ENCODE peak calls at places on chromosomes 2 and 18, in five cellular contexts. K is A549, D is HL-60, G is neural crest cell, M is fibroblast of mammary gland. E is an unnamed sample.

GRCh38 chr2:70886541-70886987 is 49.1 kb upstream of the ATP6V1B1 start:
- DNase-seq in K (no peak), D (no peak), G (no peak), M (no peak), E (no peak)

GRCh38 chr2:232419245-232420072 is 12.8 kb downstream of the ALPG start:
- DNase-seq in K (no peak), D (no peak), G (no peak), M (no peak), E (no peak)

GRCh38 chr18:47627030-47627429 is 303.4 kb downstream of the SMAD2 start:
- DNase-seq in K (no peak), D (no peak), G (no peak), M (no peak), E (no peak)

GRCh38 chr2:19643117-19643518 is 258.7 kb downstream of the TTC32 start:
- DNase-seq in K (no peak), D (no peak), G (no peak), M (no peak), E (no peak)

GRCh38 chr2:176126929-176127768 is 2.4 kb upstream of the HOXD8 start:
- DNase-seq in K (peak; percentile 52), D (no peak), G (peak; percentile 76), M (peak; percentile 76), E (peak; percentile 60)

GRCh38 chr2:152585830-152586484 is 131.3 kb downstream of the PRPF40A start:
- DNase-seq in K (peak; percentile 19), D (no peak), G (no peak), M (peak; percentile 98), E (no peak)

GRCh38 chr18:24268784-24269550 is 128.7 kb downstream of the OSBPL1A start:
- DNase-seq in K (no peak), D (no peak), G (no peak), M (no peak), E (no peak)

GRCh38 chr2:1727101-1727771 is 17.1 kb downstream of the PXDN start:
- DNase-seq in K (no peak), D (no peak), G (no peak), M (no peak), E (no peak)

GRCh38 chr2:168912466-168913170 is 11.5 kb downstream of the G6PC2 start:
- DNase-seq in K (no peak), D (no peak), G (no peak), M (peak; percentile 17), E (peak; percentile 66)

GRCh38 chr2:7840651-7841380 is 841.0 kb upstream of the ID2 start:
- DNase-seq in K (no peak), D (no peak), G (no peak), M (peak; percentile 12), E (no peak)
- TF ChIP-seq CTCF in K (no peak), D (no peak), G (no peak), M (no peak), E (no peak)

GRCh38 chr18:41096504-41096903 is 858.5 kb upstream of the PIK3C3 start:
- DNase-seq in K (no peak), D (no peak), G (no peak), M (peak; percentile 5), E (no peak)
- TF ChIP-seq CTCF in K (no peak), D (no peak), G (no peak), M (no peak), E (no peak)

DNA sequence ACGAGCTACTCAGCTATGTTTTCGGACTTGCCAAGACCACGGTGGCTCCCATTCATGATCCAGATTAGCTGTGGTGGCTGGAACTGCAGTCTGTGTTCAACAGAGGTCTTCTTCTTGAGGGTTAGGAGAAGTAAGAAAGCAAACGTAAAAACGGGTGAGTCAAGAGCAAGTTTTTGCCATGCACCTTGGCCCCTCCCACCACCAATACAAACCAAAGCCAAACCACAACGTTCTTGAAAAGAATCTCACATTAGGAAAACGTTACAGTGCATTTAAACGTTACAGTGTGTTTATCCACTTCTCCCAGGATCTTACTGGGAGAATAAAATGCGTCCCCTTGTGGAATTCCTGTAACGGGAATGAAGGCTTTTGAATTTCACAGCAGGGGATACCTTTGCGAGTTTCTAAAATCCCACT is 725 bp downstream of the FBXO48 start:
- DNase-seq in K (peak; percentile 26), D (peak; percentile 33), G (no peak), M (peak; percentile 79), E (peak; percentile 14)
- TF ChIP-seq CTCF in K (peak; percentile 26), D (no peak), G (no peak), M (peak; percentile 22), E (no peak)

GRCh38 chr2:126657636-126658315 is 1.8 kb downstream of the GYPC start:
- DNase-seq in K (peak; percentile 5), D (peak; percentile 95), G (peak; percentile 49), M (peak; percentile 99), E (peak; percentile 45)

GRCh38 chr2:126660068-126660467 is 4.1 kb downstream of the GYPC start:
- DNase-seq in K (no peak), D (no peak), G (no peak), M (no peak), E (no peak)

GRCh38 chr2:126658316-126658909 is 2.5 kb downstream of the GYPC start:
- DNase-seq in K (no peak), D (no peak), G (no peak), M (no peak), E (no peak)

GRCh38 chr2:126657146-126657635 is 1.2 kb downstream of the GYPC start:
- DNase-seq in K (no peak), D (no peak), G (peak; percentile 31), M (peak; percentile 96), E (no peak)

DNA sequence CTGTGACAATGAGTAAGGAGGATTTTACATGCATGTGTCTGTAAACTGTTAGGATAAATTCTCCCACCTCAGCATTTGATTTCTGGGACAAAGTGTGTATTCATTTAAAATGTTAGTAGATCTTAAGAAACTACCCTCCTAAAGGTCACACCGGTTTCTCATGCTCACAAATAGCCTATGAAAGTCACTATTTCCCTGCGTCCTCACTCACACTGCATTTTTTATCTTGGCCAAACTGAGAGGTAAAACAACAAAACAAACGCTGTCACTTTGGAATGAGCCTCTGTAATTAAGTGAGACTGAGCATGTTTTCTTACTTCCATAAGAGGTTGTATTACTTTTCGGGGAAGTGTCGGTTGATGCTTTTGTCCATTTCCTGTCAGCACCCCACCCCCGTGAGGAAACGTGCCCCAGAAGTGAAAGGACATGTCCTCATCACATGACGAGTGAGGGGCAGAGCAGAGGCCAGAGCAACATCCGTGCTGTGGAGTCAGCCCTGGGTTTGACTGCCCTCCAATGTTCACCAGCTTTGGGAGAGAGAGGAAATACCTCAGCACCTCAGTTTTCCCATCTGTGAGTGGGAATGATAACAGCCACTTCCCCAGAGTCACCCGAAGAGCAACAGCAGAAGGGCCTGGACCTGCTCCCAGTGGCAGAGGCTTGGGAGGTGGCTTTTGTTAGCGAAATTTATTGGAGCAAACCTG is 3.1 kb downstream of the GYPC start:
- DNase-seq in K (no peak), D (peak; percentile 65), G (no peak), M (peak; percentile 86), E (no peak)
- TF ChIP-seq CTCF in K (no peak), D (no peak), G (no peak), M (no peak), E (no peak)

GRCh38 chr2:15532996-15533395 is 28.1 kb downstream of the NBAS start:
- DNase-seq in K (no peak), D (no peak), G (no peak), M (no peak), E (no peak)

GRCh38 chr2:15521782-15522181 is 39.4 kb downstream of the NBAS start:
- DNase-seq in K (no peak), D (no peak), G (no peak), M (peak; percentile 14), E (no peak)

GRCh38 chr2:15531095-15531854 is 29.9 kb downstream of the NBAS start:
- DNase-seq in K (no peak), D (no peak), G (no peak), M (no peak), E (no peak)

GRCh38 chr2:15527074-15527739 is 33.9 kb downstream of the NBAS start:
- DNase-seq in K (peak; percentile 36), D (no peak), G (no peak), M (no peak), E (no peak)
- TF ChIP-seq CTCF in K (peak; percentile 9), D (no peak), G (no peak), M (no peak), E (no peak)

DNA sequence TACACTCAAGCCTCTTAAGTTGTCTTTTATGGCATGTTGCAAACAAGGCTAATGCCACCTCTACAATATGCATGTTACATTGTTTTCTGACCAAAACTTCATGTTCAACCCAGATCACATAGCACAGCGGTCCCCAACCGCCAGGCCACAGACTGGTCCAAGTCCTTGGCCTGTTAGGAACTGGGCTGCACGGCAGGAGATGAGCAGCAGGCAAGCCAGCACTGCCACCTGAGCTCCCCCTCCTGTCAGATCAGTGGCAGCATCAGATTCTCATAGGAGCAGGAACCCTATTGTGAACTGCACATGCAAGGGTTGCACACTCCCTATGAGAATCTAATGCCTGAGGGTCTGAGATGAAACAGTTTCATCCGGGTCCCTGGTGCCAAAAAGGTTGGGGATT is 324.8 kb upstream of the CHAC2 start:
- DNase-seq in K (peak; percentile 20), D (no peak), G (no peak), M (no peak), E (peak; percentile 11)
- TF ChIP-seq CTCF in K (no peak), D (no peak), G (no peak), M (no peak), E (no peak)

E was measured in Calu3.